ENCODE peak calls at places on chromosome 15, in four cellular contexts. X is mammary epithelial cell, G is breast epithelium, F is psoas muscle. T is an unnamed sample. For H3K4me1, the result is how much of the 10 kb centered on the place peaks cover.

GRCh38 chr15:74259324-74259712 is 23.2 kb downstream of the CCDC33 start:
- DNase-seq in X (no peak), G (no peak), F (no peak), T (no peak)

GRCh38 chr15:69145694-69146492 is 14.5 kb upstream of the GLCE start:
- DNase-seq in G (no peak), F (no peak), X (no peak), T (no peak)

GRCh38 chr15:52295421-52295991 is at the start of gene MYO5C:
- DNase-seq in F (peak), G (peak), X (peak), T (peak)

GRCh38 chr15:44882499-44882968 is 74.0 kb upstream of the TERB2 start:
- DNase-seq in F (no peak), X (peak), G (no peak), T (no peak)

GRCh38 chr15:101251830-101252820 is at the start of gene CHSY1:
- DNase-seq in F (peak), X (peak), G (peak), T (peak)

GRCh38 chr15:39434751-39435238 is 146.1 kb upstream of the THBS1 start:
- DNase-seq in G (no peak), X (no peak), F (peak), T (no peak)

GRCh38 chr15:63407612-63408011 is 26.0 kb upstream of the CA12 start:
- DNase-seq in F (no peak), G (no peak), X (no peak), T (no peak)

GRCh38 chr15:99076555-99077308 is 28.1 kb upstream of the SYNM start:
- DNase-seq in G (peak), F (peak), X (peak), T (peak)

GRCh38 chr15:75705854-75706681 is 6.6 kb downstream of the CSPG4 start:
- DNase-seq in G (no peak), F (no peak), X (no peak), T (peak)

GRCh38 chr15:99054025-99054387 is 46.4 kb upstream of the PGPEP1L start:
- DNase-seq in X (no peak), F (peak), G (no peak), T (peak)

GRCh38 chr15:91311986-91312385 is 211.9 kb downstream of the SV2B start:
- DNase-seq in G (no peak), F (no peak), X (no peak), T (no peak)

GRCh38 chr15:95609096-95609495 is 721.4 kb upstream of the NR2F2 start:
- DNase-seq in X (no peak), F (no peak), G (no peak), T (no peak)

GRCh38 chr15:99613887-99614642 is 48.3 kb downstream of the MEF2A start:
- DNase-seq in X (peak), F (no peak), G (no peak), T (no peak)

GRCh38 chr15:63668601-63669000 is 71.4 kb downstream of the FBXL22 start:
- DNase-seq in G (no peak), F (no peak), X (no peak), T (no peak)

GRCh38 chr15:56754993-56755392 is 21.7 kb upstream of the ZNF280D start:
- DNase-seq in X (no peak), F (no peak), G (no peak), T (no peak)

DNA sequence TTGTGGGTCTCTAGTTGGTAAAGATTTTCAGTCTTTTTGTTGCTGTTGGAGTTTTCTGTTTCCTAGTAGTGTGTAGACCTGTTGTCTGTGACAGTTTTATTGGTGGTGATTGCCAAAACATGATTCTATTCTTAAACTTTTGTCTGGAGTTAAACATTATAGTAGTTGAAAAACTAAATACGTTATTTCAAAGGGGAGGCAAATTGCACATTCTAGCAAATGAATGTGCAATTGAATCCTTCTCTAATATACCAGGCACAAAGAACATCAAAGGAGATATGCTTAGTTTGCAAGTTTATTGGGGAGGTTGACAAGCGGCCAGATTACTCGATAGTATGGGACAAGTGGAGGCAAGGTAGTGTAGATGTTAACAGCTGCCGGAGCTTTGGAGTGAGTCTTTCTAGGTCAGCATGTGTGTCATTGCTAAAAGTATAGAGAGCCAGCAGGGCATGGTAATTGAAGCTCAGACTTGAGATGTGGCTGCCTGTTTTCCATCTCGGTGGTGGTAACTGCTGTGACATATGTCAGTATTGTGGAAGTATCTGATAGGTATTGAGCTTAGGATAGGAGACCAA is 20.6 kb downstream of the CHD2 start:
- DNase-seq in F (no peak), X (peak), G (no peak), T (no peak)
- H3K27ac ChIP-seq in F (peak), X (peak), G (peak), T (peak)

GRCh38 chr15:89111352-89111751 is 23.1 kb downstream of the ABHD2 start:
- DNase-seq in G (no peak), F (no peak), X (no peak), T (no peak)
- H3K4me1 ChIP-seq in G (under half), F (half or more), X (under half), T (under half)

DNA sequence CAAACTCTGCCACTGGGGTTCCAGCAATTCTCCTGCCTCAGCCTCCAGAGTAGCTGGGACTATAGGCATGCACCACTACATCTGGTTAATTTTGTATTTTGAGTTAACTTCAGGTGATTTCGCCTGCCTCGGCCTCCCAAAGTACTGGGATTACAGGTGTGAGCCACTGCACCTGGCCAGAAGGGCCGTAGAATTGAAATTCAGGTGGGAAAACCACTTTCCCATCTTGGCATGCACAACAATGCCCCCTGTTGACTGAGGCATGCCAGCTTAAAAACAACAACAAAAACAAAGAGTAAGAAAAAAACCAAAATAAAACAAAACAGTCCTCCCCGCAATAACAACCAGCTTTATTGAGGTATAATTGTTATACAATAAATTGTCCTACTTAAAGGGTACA is 32.6 kb upstream of the RAB11A start:
- DNase-seq in X (no peak), F (no peak), G (no peak), T (no peak)
- TF ChIP-seq CTCF in X (no peak), F (no peak), G (no peak), T (no peak)

DNA sequence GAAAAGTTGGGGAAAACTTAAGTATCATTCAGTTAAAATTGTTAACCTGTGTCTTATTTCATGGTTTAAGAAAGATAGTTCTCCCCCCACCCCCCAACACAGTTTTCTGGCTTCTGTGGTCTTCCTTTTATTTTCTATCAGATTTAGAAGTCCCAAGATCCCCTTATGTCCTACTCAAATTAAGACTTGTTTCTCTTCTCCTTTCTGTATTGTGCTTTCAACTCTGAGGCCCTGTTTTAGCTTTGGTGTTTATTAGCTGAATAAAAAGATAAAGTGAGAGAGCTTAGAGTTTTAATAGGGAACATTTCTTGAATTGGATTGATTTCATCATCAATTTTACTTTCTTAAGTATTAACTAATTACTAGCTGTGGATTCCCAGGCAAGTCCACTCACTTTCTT is 62.6 kb downstream of the AKAP13 start:
- DNase-seq in X (no peak), G (no peak), F (no peak), T (no peak)
- H3K27ac ChIP-seq in X (peak), G (peak), F (no peak), T (no peak)

DNA sequence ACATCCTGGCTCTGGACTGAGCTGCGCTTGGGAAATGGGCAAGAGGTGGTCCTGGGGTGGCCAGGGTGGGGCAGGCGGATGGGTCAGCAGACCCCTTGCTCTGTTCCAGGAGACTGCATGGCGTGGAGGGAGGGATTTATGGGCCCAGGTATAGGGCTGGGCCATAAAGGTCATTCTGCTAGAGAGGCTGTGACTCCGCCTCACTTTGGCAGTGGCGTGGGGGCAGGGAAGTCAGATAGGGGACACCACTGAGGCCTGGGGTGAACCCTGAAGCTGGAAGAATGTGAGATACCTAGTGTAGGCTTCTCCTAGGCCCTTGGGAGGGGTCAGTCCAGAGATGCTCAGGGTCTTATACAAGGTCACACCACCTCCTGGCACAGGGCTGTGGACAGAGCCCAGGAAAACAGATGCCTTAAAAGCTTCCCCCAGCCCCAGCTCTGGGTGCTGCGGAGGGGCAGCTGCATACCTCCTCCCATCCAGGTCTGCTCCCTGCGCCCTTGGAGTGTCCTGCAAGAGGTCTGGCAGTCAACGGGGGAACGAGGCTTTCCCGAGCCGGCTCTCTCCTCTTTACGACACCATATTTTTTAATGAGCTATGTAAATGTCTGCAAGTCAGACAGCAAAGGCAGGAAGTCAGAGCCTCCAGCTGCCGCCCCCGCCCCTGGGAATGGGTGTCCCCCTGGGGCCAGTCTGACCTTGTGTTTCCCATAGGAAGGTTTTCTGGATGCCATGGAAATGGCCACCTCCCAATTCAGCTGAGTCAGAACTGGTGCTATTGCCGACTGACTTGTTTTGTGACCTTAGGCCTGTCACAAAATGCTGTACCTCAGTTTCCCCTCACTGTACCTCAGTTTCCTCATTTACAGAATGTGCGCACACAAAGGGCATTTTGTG is 26.3 kb downstream of the LINGO1 start:
- DNase-seq in G (no peak), F (no peak), X (no peak), T (no peak)
- H3K4me1 ChIP-seq in G (under half), F (under half), X (under half), T (under half)

GRCh38 chr15:80643296-80643965 is 51.7 kb upstream of the ABHD17C start:
- DNase-seq in X (no peak), F (no peak), G (no peak), T (peak)
- TF ChIP-seq CTCF in X (no peak), F (no peak), G (no peak), T (no peak)